ENCODE peak calls at places on chromosomes 3 and 15, in five cellular contexts. I, T, D, U and N are unnamed samples.

GRCh38 chr15:65939901-65940617 is 70.8 kb downstream of the RAB11A start:
- DNase-seq in I (no peak), T (no peak), D (no peak), U (peak; percentile 98), N (no peak)

GRCh38 chr15:69880616-69881309 is 217.0 kb downstream of the TLE3 start:
- DNase-seq in I (no peak), T (no peak), D (no peak), U (no peak), N (no peak)

GRCh38 chr3:47884603-47885002 is 81.7 kb downstream of the DHX30 start:
- DNase-seq in I (no peak), T (no peak), D (no peak), U (no peak), N (no peak)

GRCh38 chr15:93866996-93867395 is 364.4 kb upstream of the MCTP2 start:
- DNase-seq in I (no peak), T (no peak), D (no peak), U (no peak), N (no peak)

GRCh38 chr15:48940508-48940907 is 23.2 kb downstream of the SHC4 start:
- DNase-seq in I (no peak), T (no peak), D (peak; percentile 23), U (peak; percentile 84), N (no peak)

GRCh38 chr3:184135911-184136260 is 728 bp downstream of the EIF2B5 start:
- DNase-seq in I (no peak), T (no peak), D (no peak), U (no peak), N (no peak)

GRCh38 chr15:58306591-58307312 is 125.0 kb upstream of the LIPC start:
- DNase-seq in I (no peak), T (no peak), D (no peak), U (no peak), N (no peak)

GRCh38 chr15:98842192-98842972 is 165.2 kb downstream of the PGPEP1L start:
- DNase-seq in I (no peak), T (no peak), D (no peak), U (no peak), N (no peak)

GRCh38 chr15:96115642-96116041 is 214.9 kb upstream of the NR2F2 start:
- DNase-seq in I (no peak), T (no peak), D (peak; percentile 27), U (peak; percentile 47), N (no peak)

GRCh38 chr3:126117212-126117611 is 33.3 kb upstream of the SLC41A3 start:
- DNase-seq in I (no peak), T (no peak), D (no peak), U (no peak), N (no peak)

GRCh38 chr3:171950373-171950772 is 89.0 kb upstream of the FNDC3B start:
- DNase-seq in I (no peak), T (no peak), D (no peak), U (no peak), N (no peak)

GRCh38 chr15:83747050-83747717 is 93.3 kb downstream of the ADAMTSL3 start:
- DNase-seq in I (no peak), T (peak; percentile 54), D (peak; percentile 47), U (no peak), N (no peak)

GRCh38 chr3:190213726-190214125 is 93.0 kb upstream of the P3H2 start:
- DNase-seq in I (no peak), T (no peak), D (no peak), U (no peak), N (no peak)

GRCh38 chr3:190336516-190337189 is 14.4 kb upstream of the CLDN1 start:
- DNase-seq in I (no peak), T (no peak), D (peak; percentile 33), U (no peak), N (no peak)

GRCh38 chr15:49530106-49530505 is 90.5 kb downstream of the FAM227B start:
- DNase-seq in I (no peak), T (no peak), D (no peak), U (no peak), N (no peak)

GRCh38 chr3:9727041-9727595 is 4.4 kb upstream of the BRPF1 start:
- DNase-seq in I (peak; percentile 38), T (no peak), D (no peak), U (no peak), N (no peak)

GRCh38 chr3:24373198-24373959 is 121.3 kb downstream of the THRB start:
- DNase-seq in I (no peak), T (no peak), D (peak; percentile 30), U (no peak), N (no peak)

GRCh38 chr3:24548278-24548677 is 53.6 kb upstream of the THRB start:
- DNase-seq in I (no peak), T (no peak), D (no peak), U (no peak), N (no peak)

GRCh38 chr15:68389936-68390790 is 41.8 kb downstream of the ITGA11 start:
- DNase-seq in I (no peak), T (peak; percentile 12), D (no peak), U (no peak), N (no peak)

GRCh38 chr3:77825045-77825827 is 785.3 kb downstream of the ROBO2 start:
- DNase-seq in I (no peak), T (no peak), D (peak; percentile 60), U (peak; percentile 90), N (peak; percentile 72)

DNA sequence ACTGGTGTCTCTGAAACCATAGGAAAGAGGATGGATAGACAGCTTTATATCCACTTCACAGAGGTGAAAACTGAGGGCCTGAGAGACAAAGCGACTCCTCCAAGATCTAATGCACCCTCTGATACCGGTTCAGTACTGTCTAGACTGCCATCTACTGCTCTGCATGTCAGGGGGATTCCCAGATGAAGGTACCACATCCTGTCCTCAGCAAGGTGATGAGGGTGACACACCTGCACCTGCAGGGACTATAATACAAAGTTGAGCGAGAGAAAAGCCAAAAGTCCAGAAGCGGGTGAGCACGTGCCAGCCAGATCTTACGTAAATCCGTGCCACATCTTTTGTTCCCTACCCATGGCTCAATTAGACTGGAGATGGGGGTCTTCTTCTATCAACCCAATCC is 32.5 kb upstream of the HES1 start:
- DNase-seq in I (peak; percentile 24), T (no peak), D (no peak), U (no peak), N (no peak)
- TF ChIP-seq CTCF in I (no peak), T (no peak), D (no peak), U (no peak), N (no peak)

GRCh38 chr3:101676219-101676764 is 640 bp downstream of the ZBTB11 start:
- DNase-seq in I (peak; percentile 95), T (peak; percentile 96), D (peak; percentile 98), U (peak; percentile 80), N (peak; percentile 98)

GRCh38 chr3:101676765-101677435 is at the start of gene ZBTB11:
- DNase-seq in I (peak; percentile 100), T (peak; percentile 100), D (peak; percentile 99), U (peak; percentile 100), N (peak; percentile 99)

GRCh38 chr3:101675709-101676218 is 1.2 kb downstream of the ZBTB11 start:
- DNase-seq in I (no peak), T (peak; percentile 49), D (peak; percentile 50), U (no peak), N (no peak)

GRCh38 chr3:101680466-101680865 is 3.5 kb upstream of the ZBTB11 start:
- DNase-seq in I (no peak), T (no peak), D (no peak), U (no peak), N (no peak)

GRCh38 chr3:101677436-101678286 is 729 bp upstream of the ZBTB11 start:
- DNase-seq in I (no peak), T (peak; percentile 37), D (peak; percentile 12), U (no peak), N (no peak)
- TF ChIP-seq CTCF in I (no peak), T (no peak), D (no peak), U (no peak), N (peak; percentile 52)

DNA sequence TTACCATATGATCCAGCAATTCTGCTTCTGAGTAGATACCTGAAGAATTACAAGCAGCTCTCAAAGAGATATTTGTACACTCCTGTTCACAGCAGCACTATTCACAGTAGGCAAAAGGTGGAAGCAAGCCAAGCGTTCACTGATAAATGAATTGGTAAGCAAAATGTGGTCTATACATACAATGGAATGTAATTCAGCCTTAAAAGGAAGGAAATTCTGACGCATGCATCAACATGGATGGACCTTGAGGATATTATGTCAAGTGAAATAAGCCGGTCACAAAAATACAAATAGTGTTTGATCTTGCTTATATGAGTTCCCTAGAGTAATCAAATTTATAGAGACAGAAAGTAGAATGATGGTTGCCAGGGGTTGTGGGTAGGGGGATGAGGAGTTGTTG is 26.6 kb downstream of the SLC6A1 start:
- DNase-seq in I (no peak), T (no peak), D (no peak), U (no peak), N (no peak)
- TF ChIP-seq CTCF in I (no peak), T (no peak), D (no peak), U (no peak), N (no peak)

DNA sequence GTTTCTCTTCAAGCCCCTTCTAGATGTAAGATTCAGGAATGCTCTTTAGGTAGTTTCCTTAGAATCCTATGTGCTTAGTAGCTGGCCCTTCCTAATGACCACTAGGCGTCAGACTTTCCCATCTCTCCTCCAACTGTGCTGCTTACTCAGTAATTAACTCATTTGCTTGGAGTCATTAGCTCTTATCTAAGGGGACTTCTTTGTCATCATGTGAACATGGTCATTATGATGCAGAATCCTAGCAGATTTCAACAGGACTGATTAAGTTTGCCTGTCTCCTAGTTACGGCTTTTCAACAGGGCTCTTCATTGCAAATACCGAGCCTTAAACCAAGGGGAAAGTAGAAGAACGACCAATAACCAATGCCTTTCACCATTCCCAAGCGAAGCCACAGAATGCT is 46.4 kb downstream of the GJD2 start:
- DNase-seq in I (no peak), T (no peak), D (peak; percentile 66), U (peak; percentile 43), N (no peak)
- TF ChIP-seq CTCF in I (no peak), T (peak; percentile 21), D (peak; percentile 78), U (peak; percentile 98), N (peak; percentile 89)

GRCh38 chr15:77659350-77660321 is 26.9 kb upstream of the LINGO1 start:
- DNase-seq in I (no peak), T (no peak), D (peak; percentile 89), U (no peak), N (no peak)
- TF ChIP-seq CTCF in I (no peak), T (no peak), D (peak; percentile 58), U (peak; percentile 66), N (peak; percentile 79)

GRCh38 chr3:632571-633170 is 436.1 kb downstream of the CHL1 start:
- DNase-seq in I (no peak), T (no peak), D (peak; percentile 81), U (peak; percentile 54), N (no peak)

GRCh38 chr3:635393-635792 is 438.8 kb downstream of the CHL1 start:
- DNase-seq in I (no peak), T (no peak), D (no peak), U (no peak), N (no peak)

GRCh38 chr3:634511-634910 is 437.9 kb downstream of the CHL1 start:
- DNase-seq in I (no peak), T (no peak), D (no peak), U (no peak), N (no peak)
- TF ChIP-seq CTCF in I (no peak), T (no peak), D (no peak), U (no peak), N (no peak)

DNA sequence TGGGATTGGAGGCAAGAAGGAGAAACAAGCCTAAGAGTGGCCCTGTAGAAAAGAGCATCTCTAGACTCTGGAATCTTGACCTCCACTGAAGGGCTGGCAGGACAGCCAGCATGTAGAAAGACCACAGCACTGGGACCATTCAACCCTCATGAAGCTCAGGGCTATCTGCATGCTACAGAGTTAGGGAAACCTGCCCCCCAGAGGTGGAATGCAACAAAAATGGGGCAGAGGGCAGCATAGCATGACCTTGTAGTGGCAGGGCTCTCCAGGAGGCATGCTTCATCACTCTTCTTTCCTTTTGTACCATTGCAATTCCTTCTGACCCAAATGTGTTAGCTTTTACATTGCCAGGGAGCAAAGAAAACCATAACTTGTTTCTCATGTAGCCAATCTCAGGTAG is 445.4 kb downstream of the EPHB1 start:
- DNase-seq in I (no peak), T (no peak), D (no peak), U (no peak), N (no peak)
- TF ChIP-seq CTCF in I (no peak), T (no peak), D (no peak), U (peak; percentile 8), N (no peak)